ENCODE peak calls at places on chromosomes 12 and 14, in seven cellular contexts. K, C, X, E, Q, M and T are unnamed samples.

GRCh38 chr14:69005432-69006148 is 26.5 kb upstream of the ACTN1 start:
- DNase-seq in M (no peak), E (no peak), Q (no peak), X (no peak), C (peak; percentile 51), K (peak; percentile 94), T (no peak)

GRCh38 chr14:87847216-87847615 is 145.8 kb downstream of the GALC start:
- DNase-seq in X (no peak), E (no peak), K (no peak), Q (no peak), M (no peak), C (no peak), T (no peak)

GRCh38 chr12:72491399-72491798 is 219.2 kb downstream of the TRHDE start:
- DNase-seq in X (no peak), C (no peak), M (no peak), Q (no peak), K (no peak), E (no peak), T (no peak)

GRCh38 chr12:113418213-113418879 is 3.8 kb upstream of the SDSL start:
- DNase-seq in E (peak; percentile 49), M (no peak), C (peak; percentile 30), X (no peak), Q (peak; percentile 72), K (peak; percentile 87), T (no peak)

GRCh38 chr12:9133243-9133938 is 17.7 kb upstream of the A2M start:
- DNase-seq in X (no peak), C (no peak), M (no peak), K (no peak), Q (no peak), E (no peak), T (no peak)

GRCh38 chr12:58888131-58888783 is 32.0 kb downstream of the LRIG3 start:
- DNase-seq in Q (no peak), K (peak; percentile 19), X (no peak), M (no peak), C (no peak), E (no peak), T (no peak)

GRCh38 chr14:90398841-90399540 is 2.2 kb downstream of the CALM1 start:
- DNase-seq in K (no peak), M (no peak), Q (no peak), C (no peak), E (no peak), X (no peak), T (no peak)

GRCh38 chr14:49294736-49295135 is 291.4 kb downstream of the RPS29 start:
- DNase-seq in K (no peak), X (no peak), E (no peak), C (no peak), M (no peak), Q (no peak), T (no peak)

GRCh38 chr14:56280843-56281242 is 162.6 kb downstream of the PELI2 start:
- DNase-seq in Q (no peak), C (no peak), X (no peak), M (no peak), K (no peak), E (no peak), T (no peak)

GRCh38 chr14:89504084-89504483 is 87.1 kb upstream of the FOXN3 start:
- DNase-seq in K (no peak), X (no peak), M (no peak), E (no peak), Q (no peak), C (no peak), T (no peak)

GRCh38 chr12:124545508-124546418 is 21.6 kb downstream of the NCOR2 start:
- DNase-seq in C (peak; percentile 64), X (peak; percentile 28), M (no peak), E (peak; percentile 68), K (peak; percentile 88), Q (peak; percentile 70), T (no peak)

GRCh38 chr12:52063986-52064649 is 5.7 kb upstream of the ATG101 start:
- DNase-seq in Q (no peak), K (peak; percentile 93), E (no peak), C (peak; percentile 39), X (no peak), M (no peak), T (no peak)

GRCh38 chr14:28626780-28627179 is 139.8 kb upstream of the FOXG1 start:
- DNase-seq in K (no peak), Q (no peak), X (no peak), C (no peak), M (no peak), E (no peak), T (no peak)

GRCh38 chr12:53928054-53928879 is 10.4 kb upstream of the HOXC13 start:
- DNase-seq in C (no peak), E (no peak), X (no peak), Q (no peak), K (no peak), M (no peak), T (no peak)

GRCh38 chr12:94140556-94140955 is 7.8 kb upstream of the PLXNC1 start:
- DNase-seq in M (no peak), X (peak; percentile 59), C (peak; percentile 36), K (no peak), Q (no peak), E (no peak), T (no peak)

GRCh38 chr14:53055003-53055402 is 98.1 kb downstream of the DDHD1 start:
- DNase-seq in E (no peak), C (no peak), Q (no peak), K (no peak), X (no peak), M (no peak), T (no peak)

GRCh38 chr14:100147181-100147631 is 12.2 kb downstream of the DEGS2 start:
- DNase-seq in Q (peak; percentile 80), K (no peak), C (no peak), X (peak; percentile 57), M (peak; percentile 43), E (peak; percentile 70), T (no peak)

GRCh38 chr12:69173358-69173757 is 66.0 kb upstream of the CPSF6 start:
- DNase-seq in Q (no peak), E (no peak), C (no peak), X (no peak), M (no peak), K (no peak), T (no peak)

GRCh38 chr12:54024581-54024980 is 3.7 kb upstream of the HOXC6 start:
- DNase-seq in C (no peak), K (no peak), E (no peak), Q (no peak), M (no peak), X (no peak), T (no peak)

GRCh38 chr14:61188936-61189808 is 92.0 kb downstream of the TMEM30B start:
- DNase-seq in C (peak; percentile 23), E (peak; percentile 63), K (peak; percentile 69), M (no peak), Q (peak; percentile 79), X (peak; percentile 17), T (no peak)

GRCh38 chr12:4002601-4003000 is 129.4 kb upstream of the PARP11 start:
- DNase-seq in M (no peak), E (no peak), X (no peak), Q (no peak), C (no peak), K (no peak), T (no peak)

GRCh38 chr14:35789651-35790050 is 19.4 kb downstream of the RALGAPA1 start:
- DNase-seq in C (no peak), E (no peak), Q (no peak), M (no peak), K (no peak), X (no peak), T (no peak)

GRCh38 chr12:5499566-5500325 is 67.8 kb downstream of the NTF3 start:
- DNase-seq in C (peak; percentile 54), E (no peak), X (no peak), K (no peak), Q (no peak), M (no peak), T (no peak)

GRCh38 chr14:67413806-67414769 is 2.1 kb upstream of the PLEK2 start:
- DNase-seq in K (peak; percentile 28), Q (no peak), C (no peak), X (no peak), M (peak; percentile 5), E (no peak), T (no peak)